ENCODE peak calls at places on chromosome 21, in six cellular contexts. T is endothelial cell, Z is skeletal muscle cell, A is PC-3, R is NCI-H774, I is foreskin fibroblast. W is an unnamed sample.

GRCh38 chr21:44925027-44925755 is 4.5 kb upstream of the ITGB2 start:
- DNase-seq in I (peak), Z (peak), A (peak), T (no peak), R (no peak), W (no peak)

GRCh38 chr21:34609951-34610549 is 4.9 kb downstream of the RCAN1 start:
- DNase-seq in A (no peak), R (no peak), T (no peak), I (no peak), Z (no peak), W (no peak)

GRCh38 chr21:44734841-44735240 is 23.5 kb upstream of the TSPEAR start:
- DNase-seq in I (no peak), A (no peak), R (no peak), T (no peak), Z (no peak), W (no peak)

GRCh38 chr21:15604424-15604823 is 125.4 kb upstream of the USP25 start:
- DNase-seq in A (peak), T (no peak), Z (peak), I (peak), R (no peak), W (no peak)

GRCh38 chr21:32338209-32338921 is 39.7 kb downstream of the MRAP start:
- DNase-seq in Z (no peak), T (no peak), R (no peak), I (no peak), A (no peak), W (no peak)

GRCh38 chr21:43799301-43799840 is 10.0 kb downstream of the RRP1 start:
- DNase-seq in R (no peak), I (no peak), A (no peak), Z (no peak), T (no peak), W (no peak)

GRCh38 chr21:41772351-41773080 is 5.7 kb upstream of the RIPK4 start:
- DNase-seq in Z (no peak), I (no peak), R (no peak), A (no peak), T (no peak), W (no peak)

GRCh38 chr21:44985441-44986401 is 45.9 kb downstream of the SLX9 start:
- DNase-seq in R (no peak), T (no peak), I (no peak), A (no peak), Z (no peak), W (no peak)

GRCh38 chr21:38500073-38500472 is 1.8 kb upstream of the ERG start:
- DNase-seq in A (no peak), R (no peak), Z (no peak), T (no peak), I (no peak), W (no peak)

GRCh38 chr21:33053986-33054385 is 16.0 kb upstream of the OLIG1 start:
- DNase-seq in T (no peak), I (no peak), A (no peak), R (no peak), Z (no peak), W (no peak)

GRCh38 chr21:43272591-43272990 is 103.8 kb downstream of the CRYAA start:
- DNase-seq in I (no peak), T (no peak), A (no peak), R (no peak), Z (no peak), W (no peak)

GRCh38 chr21:39467746-39468145 is 16.0 kb downstream of the SH3BGR start:
- DNase-seq in R (no peak), Z (no peak), T (no peak), A (no peak), I (no peak), W (no peak)

GRCh38 chr21:16007933-16008332 is 278.2 kb downstream of the USP25 start:
- DNase-seq in A (no peak), I (peak), R (no peak), T (no peak), Z (peak), W (no peak)

GRCh38 chr21:37677006-37677405 is 239.3 kb downstream of the KCNJ6 start:
- DNase-seq in R (no peak), T (no peak), Z (no peak), I (no peak), A (no peak), W (no peak)

GRCh38 chr21:38086580-38086979 is 170.2 kb upstream of the KCNJ15 start:
- DNase-seq in A (no peak), R (no peak), T (no peak), Z (no peak), I (no peak), W (no peak)

GRCh38 chr21:45957986-45958610 is 23.5 kb upstream of the COL6A1 start:
- DNase-seq in I (peak), A (no peak), Z (peak), R (no peak), T (no peak), W (no peak)

GRCh38 chr21:16013570-16013969 is 283.8 kb downstream of the USP25 start:
- DNase-seq in R (no peak), Z (no peak), T (no peak), A (no peak), I (no peak), W (no peak)

GRCh38 chr21:15264084-15264483 is 199.3 kb upstream of the NRIP1 start:
- DNase-seq in Z (no peak), A (no peak), R (no peak), T (no peak), I (no peak), W (peak)